ENCODE peak calls at places on chromosomes 1 and 21, in nine cellular contexts. E is stimulated activated CD8-positive, alpha-beta memory T cell treated with anti-CD3 and anti-CD28 coated beads, Interleukin-4, amount 100 ng/mL, for 1 hour; S is foreskin keratinocyte; F is stimulated activated CD4-positive, alpha-beta T cell treated with anti-CD3 and anti-CD28 coated beads, Interleukin-4, amount 100 ng/mL, for 48 hours; O is naive thymus-derived CD4-positive, alpha-beta T cell; U is T follicular helper cell; I is activated gamma-delta T cell treated with anti-CD3 and anti-CD28 coated beads, Interleukin-2, amount 50 U/mL, for 16 hours; N is tibial nerve; K is pancreas. T is an unnamed sample.

GRCh38 chr21:26405735-26406361 is 167.2 kb downstream of the CYYR1 start:
- DNase-seq in E (no peak), S (peak; percentile 91), F (no peak), O (no peak), U (no peak), I (no peak), N (no peak), K (no peak), T (no peak)

GRCh38 chr1:172745014-172745413 is 86.1 kb downstream of the FASLG start:
- DNase-seq in E (no peak), S (peak; percentile 48), F (no peak), O (peak; percentile 44), U (peak; percentile 15), I (no peak), N (no peak), K (no peak), T (no peak)

GRCh38 chr1:160367516-160367900 is 637 bp downstream of the NHLH1 start:
- DNase-seq in E (no peak), S (no peak), F (no peak), O (no peak), U (no peak), I (no peak), N (no peak), K (no peak), T (no peak)

GRCh38 chr21:14072761-14073535 is 137.8 kb downstream of the LIPI start:
- DNase-seq in E (no peak), S (no peak), F (no peak), O (no peak), U (no peak), I (no peak), N (no peak), K (peak; percentile 67), T (no peak)

GRCh38 chr1:31765041-31765467 is 914 bp upstream of the ADGRB2 start:
- DNase-seq in E (no peak), S (no peak), F (no peak), O (no peak), U (no peak), I (no peak), N (no peak), K (peak; percentile 64), T (no peak)

GRCh38 chr1:9784508-9785133 is 39.1 kb downstream of the CLSTN1 start:
- DNase-seq in E (peak; percentile 28), S (no peak), F (peak; percentile 40), O (peak; percentile 60), U (peak; percentile 61), I (peak; percentile 36), N (no peak), K (peak; percentile 9), T (no peak)

GRCh38 chr1:223363057-223363855 is 720 bp downstream of the SUSD4 start:
- DNase-seq in E (no peak), S (no peak), F (no peak), O (no peak), U (peak; percentile 8), I (no peak), N (no peak), K (peak; percentile 79), T (no peak)

GRCh38 chr21:27631471-27631870 is 664.6 kb upstream of the ADAMTS5 start:
- DNase-seq in E (no peak), S (no peak), F (no peak), O (no peak), U (no peak), I (no peak), N (no peak), K (no peak), T (no peak)

GRCh38 chr1:24093762-24094161 is 18.2 kb downstream of the MYOM3 start:
- DNase-seq in E (no peak), S (no peak), F (no peak), O (no peak), U (no peak), I (no peak), N (no peak), K (peak; percentile 45), T (no peak)

GRCh38 chr1:160282807-160283206 is 2.1 kb downstream of the PEX19 start:
- DNase-seq in E (no peak), S (no peak), F (no peak), O (no peak), U (no peak), I (no peak), N (no peak), K (no peak), T (no peak)

GRCh38 chr1:235725493-235725892 is 75.9 kb upstream of the GNG4 start:
- DNase-seq in E (no peak), S (no peak), F (no peak), O (no peak), U (no peak), I (no peak), N (no peak), K (no peak), T (no peak)

GRCh38 chr1:112358798-112359408 is 37.1 kb upstream of the CTTNBP2NL start:
- DNase-seq in E (no peak), S (peak; percentile 31), F (peak; percentile 28), O (no peak), U (no peak), I (no peak), N (peak; percentile 71), K (peak; percentile 83), T (no peak)

GRCh38 chr1:58768971-58769808 is 14.7 kb downstream of the JUN start:
- DNase-seq in E (no peak), S (no peak), F (peak; percentile 29), O (no peak), U (no peak), I (peak; percentile 9), N (peak; percentile 81), K (peak; percentile 84), T (no peak)

GRCh38 chr21:36165356-36165755 is 8.7 kb downstream of the DOP1B start:
- DNase-seq in E (no peak), S (no peak), F (no peak), O (no peak), U (no peak), I (no peak), N (no peak), K (no peak), T (no peak)

GRCh38 chr1:212124891-212125582 is 89.5 kb downstream of the DTL start:
- DNase-seq in E (no peak), S (peak; percentile 24), F (no peak), O (no peak), U (no peak), I (no peak), N (no peak), K (no peak), T (peak; percentile 3)

GRCh38 chr1:55640708-55641473 is 425.7 kb upstream of the USP24 start:
- DNase-seq in E (no peak), S (no peak), F (peak; percentile 3), O (peak; percentile 7), U (no peak), I (no peak), N (peak; percentile 32), K (peak; percentile 33), T (no peak)

GRCh38 chr1:77031101-77031662 is 163.9 kb downstream of the ST6GALNAC5 start:
- DNase-seq in E (no peak), S (peak; percentile 46), F (no peak), O (no peak), U (no peak), I (no peak), N (no peak), K (no peak), T (no peak)

GRCh38 chr1:97377432-97378034 is 543.3 kb downstream of the DPYD start:
- DNase-seq in E (no peak), S (no peak), F (no peak), O (no peak), U (no peak), I (no peak), N (no peak), K (peak; percentile 12), T (no peak)

GRCh38 chr1:92599184-92599583 is 112.5 kb upstream of the GFI1 start:
- DNase-seq in E (no peak), S (no peak), F (no peak), O (peak; percentile 19), U (no peak), I (no peak), N (no peak), K (no peak), T (no peak)

GRCh38 chr1:93842750-93843500 is 36.1 kb downstream of the DNTTIP2 start:
- DNase-seq in E (no peak), S (no peak), F (no peak), O (no peak), U (no peak), I (no peak), N (no peak), K (no peak), T (no peak)

GRCh38 chr1:97051823-97052222 is 330.2 kb downstream of the PTBP2 start:
- DNase-seq in E (no peak), S (no peak), F (no peak), O (no peak), U (no peak), I (no peak), N (no peak), K (no peak), T (no peak)

GRCh38 chr1:117232551-117232950 is 21.8 kb upstream of the VTCN1 start:
- DNase-seq in E (no peak), S (no peak), F (no peak), O (no peak), U (no peak), I (no peak), N (no peak), K (no peak), T (no peak)

GRCh38 chr1:12616709-12617373 is 1.2 kb downstream of the DHRS3 start:
- DNase-seq in E (no peak), S (no peak), F (no peak), O (no peak), U (no peak), I (no peak), N (no peak), K (peak; percentile 85), T (no peak)

GRCh38 chr1:4276238-4276637 is 376.2 kb upstream of the C1orf174 start:
- DNase-seq in E (no peak), S (no peak), F (no peak), O (no peak), U (no peak), I (no peak), N (no peak), K (no peak), T (no peak)

GRCh38 chr1:230270940-230271325 is 155.2 kb downstream of the PGBD5 start:
- DNase-seq in E (no peak), S (no peak), F (no peak), O (no peak), U (no peak), I (no peak), N (no peak), K (no peak), T (no peak)

GRCh38 chr1:41547781-41548560 is 63.5 kb upstream of the EDN2 start:
- DNase-seq in E (no peak), S (peak; percentile 11), F (no peak), O (no peak), U (no peak), I (no peak), N (no peak), K (no peak), T (no peak)

GRCh38 chr1:218351617-218352438 is 6.7 kb downstream of the TGFB2 start:
- DNase-seq in E (no peak), S (no peak), F (peak; percentile 12), O (no peak), U (no peak), I (no peak), N (no peak), K (no peak), T (no peak)

GRCh38 chr1:42003433-42003832 is 84.7 kb upstream of the HIVEP3 start:
- DNase-seq in E (no peak), S (no peak), F (no peak), O (no peak), U (no peak), I (no peak), N (no peak), K (no peak), T (no peak)

GRCh38 chr1:227913446-227913968 is 34.2 kb downstream of the WNT9A start:
- DNase-seq in E (no peak), S (no peak), F (no peak), O (no peak), U (no peak), I (no peak), N (no peak), K (no peak), T (no peak)

GRCh38 chr1:201222125-201222524 is 31.5 kb downstream of the IGFN1 start:
- DNase-seq in E (no peak), S (no peak), F (no peak), O (no peak), U (no peak), I (no peak), N (no peak), K (no peak), T (no peak)

GRCh38 chr1:166977951-166978350 is 2.6 kb upstream of the ILDR2 start:
- DNase-seq in E (no peak), S (no peak), F (no peak), O (no peak), U (no peak), I (no peak), N (no peak), K (no peak), T (no peak)